ENCODE peak calls at places on chromosomes 12 and 14, in five cellular contexts. E is lower leg skin, X is hypothalamus, R is iPS DF 6.9, G is NCI-H1092. L is an unnamed sample.

GRCh38 chr12:56229082-56229481 is 769 bp upstream of the SLC39A5 start:
- DNase-seq in E (no peak), X (no peak), G (no peak), R (no peak), L (no peak)

GRCh38 chr12:5124401-5124800 is 80.7 kb downstream of the KCNA5 start:
- DNase-seq in E (no peak), X (no peak), R (no peak), G (no peak), L (peak; percentile 7)

GRCh38 chr12:115960868-115961802 is 316.4 kb downstream of the MED13L start:
- DNase-seq in X (no peak), E (no peak), G (no peak), R (no peak), L (no peak)

GRCh38 chr14:72665259-72665658 is 228.6 kb downstream of the DPF3 start:
- DNase-seq in E (no peak), R (no peak), G (no peak), X (no peak), L (no peak)

GRCh38 chr12:120536064-120536791 is 2.1 kb downstream of the RNF10 start:
- DNase-seq in G (no peak), E (no peak), X (no peak), R (no peak), L (no peak)

GRCh38 chr12:122449317-122449716 is 26.8 kb upstream of the CLIP1 start:
- DNase-seq in E (no peak), G (no peak), X (no peak), R (no peak), L (no peak)

GRCh38 chr12:42846782-42847181 is 257.2 kb upstream of the PRICKLE1 start:
- DNase-seq in X (no peak), G (no peak), E (no peak), R (no peak), L (no peak)

GRCh38 chr12:125185740-125186470 is 120.7 kb downstream of the AACS start:
- DNase-seq in R (no peak), E (no peak), X (peak; percentile 63), G (no peak), L (peak; percentile 58)

GRCh38 chr12:62848418-62848817 is 86.5 kb downstream of the PPM1H start:
- DNase-seq in E (no peak), G (no peak), R (no peak), X (no peak), L (no peak)

GRCh38 chr14:60722836-60723217 is 1.3 kb downstream of the SIX4 start:
- DNase-seq in R (no peak), E (no peak), G (peak; percentile 53), X (no peak), L (peak; percentile 67)

GRCh38 chr14:85909581-85909980 is 379.6 kb downstream of the FLRT2 start:
- DNase-seq in R (no peak), G (no peak), E (no peak), X (no peak), L (no peak)

GRCh38 chr12:100984821-100985220 is 190.2 kb downstream of the ANO4 start:
- DNase-seq in E (no peak), X (no peak), G (no peak), R (no peak), L (no peak)

GRCh38 chr12:6285063-6285477 is 25.4 kb upstream of the PLEKHG6 start:
- DNase-seq in X (peak; percentile 19), R (no peak), E (no peak), G (peak; percentile 55), L (peak; percentile 82)